ENCODE peak calls at places on chromosomes 1 and 21, in ten cellular contexts. V is DND-41; L is CD8-positive, alpha-beta memory T cell; B is left ventricle myocardium inferior; O is aorta; D is neural progenitor cell; W is mesendoderm; Z is mammary epithelial cell; E is thoracic aorta; P is ovary. M is an unnamed sample. For H3K36me3 and H3K4me1, the result is how much of the 10 kb centered on the place peaks cover.

GRCh38 chr1:234838182-234838581 is 228.2 kb upstream of the IRF2BP2 start:
- DNase-seq in O (no peak), Z (no peak), E (no peak), L (no peak), D (no peak), P (no peak), V (peak), W (no peak), B (no peak), M (no peak)

GRCh38 chr21:28633803-28634572 is 358.7 kb downstream of the LTN1 start:
- DNase-seq in V (no peak), L (no peak), P (peak), D (no peak), B (peak), O (peak), Z (peak), W (no peak), E (peak), M (no peak)

GRCh38 chr1:199041173-199041914 is 402.5 kb downstream of the PTPRC start:
- DNase-seq in D (no peak), L (no peak), O (no peak), V (peak), E (no peak), B (no peak), P (no peak), Z (no peak), W (peak), M (no peak)

GRCh38 chr1:227845519-227845918 is 30.0 kb downstream of the PRSS38 start:
- DNase-seq in O (no peak), E (no peak), L (no peak), P (no peak), Z (no peak), B (no peak), V (no peak), W (no peak), D (no peak), M (no peak)

GRCh38 chr1:106621853-106622252 is 434.6 kb upstream of the PRMT6 start:
- DNase-seq in V (no peak), W (no peak), B (no peak), Z (no peak), E (no peak), P (no peak), O (no peak), D (no peak), L (no peak), M (no peak)

GRCh38 chr1:238647877-238648276 is 738.5 kb upstream of the CHRM3 start:
- DNase-seq in D (peak), W (peak), B (no peak), O (no peak), Z (peak), V (no peak), E (no peak), L (no peak), P (no peak), M (no peak)

GRCh38 chr1:149899460-149900284 is at the start of gene BOLA1:
- DNase-seq in W (peak), P (peak), B (peak), L (peak), Z (peak), O (peak), V (peak), E (peak), D (peak), M (peak)

GRCh38 chr1:33893147-33893830 is 29.4 kb downstream of the HMGB4 start:
- DNase-seq in D (peak), O (no peak), W (peak), P (no peak), E (no peak), V (no peak), L (no peak), Z (no peak), B (no peak), M (no peak)

GRCh38 chr1:200912737-200913407 is 18.2 kb downstream of the INAVA start:
- DNase-seq in D (no peak), P (no peak), B (no peak), V (no peak), Z (peak), O (no peak), E (no peak), W (no peak), L (no peak), M (no peak)

GRCh38 chr1:67889940-67890567 is 56.8 kb upstream of the GNG12 start:
- DNase-seq in E (no peak), W (peak), P (no peak), L (no peak), V (no peak), Z (peak), D (no peak), O (no peak), B (no peak), M (no peak)

GRCh38 chr1:146036990-146037646 is 15.6 kb upstream of the HJV start:
- DNase-seq in P (peak), E (peak), V (peak), O (peak), L (peak), B (peak), D (peak), Z (peak), W (peak), M (peak)

GRCh38 chr1:153519242-153519641 is 16.5 kb downstream of the S100A6 start:
- DNase-seq in D (no peak), B (no peak), Z (no peak), W (no peak), L (no peak), E (no peak), P (no peak), V (no peak), O (no peak), M (no peak)

GRCh38 chr1:162541619-162542141 is 19.8 kb upstream of the UAP1 start:
- DNase-seq in E (peak), W (no peak), Z (peak), V (no peak), B (peak), L (no peak), O (no peak), D (no peak), P (peak), M (no peak)

GRCh38 chr1:1059494-1060280 is 14.4 kb downstream of the RNF223 start:
- DNase-seq in E (peak), L (peak), O (peak), V (peak), W (peak), P (peak), B (peak), Z (peak), D (peak), M (peak)

GRCh38 chr1:156601892-156602291 is 613 bp upstream of the GPATCH4 start:
- DNase-seq in L (no peak), Z (no peak), D (no peak), O (peak), B (no peak), E (no peak), P (no peak), W (no peak), V (no peak), M (peak)

GRCh38 chr1:44652445-44653106 is 21.7 kb downstream of the TMEM53 start:
- DNase-seq in Z (peak), P (peak), O (peak), W (peak), L (peak), E (no peak), V (peak), B (peak), D (peak), M (peak)

GRCh38 chr1:7432102-7432895 is 338.8 kb upstream of the VAMP3 start:
- DNase-seq in E (no peak), L (peak), P (no peak), D (peak), W (no peak), Z (no peak), B (no peak), O (no peak), V (no peak), M (no peak)

GRCh38 chr1:81511281-81511680 is 289.5 kb upstream of the ADGRL2 start:
- DNase-seq in O (no peak), P (no peak), V (no peak), L (no peak), W (no peak), E (no peak), D (no peak), B (no peak), Z (no peak), M (no peak)

GRCh38 chr1:147611587-147611986 is 58.7 kb downstream of the ACP6 start:
- DNase-seq in B (no peak), W (peak), D (peak), Z (no peak), O (no peak), V (no peak), P (no peak), E (no peak), L (no peak), M (no peak)

GRCh38 chr1:89261926-89262540 is 10.6 kb downstream of the GBP5 start:
- DNase-seq in W (peak), Z (no peak), B (peak), E (no peak), V (peak), O (no peak), L (no peak), D (peak), P (peak), M (no peak)

GRCh38 chr1:34266127-34266951 is 89.6 kb downstream of the C1orf94 start:
- DNase-seq in P (no peak), W (peak), V (no peak), O (no peak), D (peak), Z (no peak), E (no peak), L (no peak), B (no peak), M (no peak)

GRCh38 chr1:66696771-66697170 is 55.5 kb upstream of the DYNLT5 start:
- DNase-seq in P (no peak), L (no peak), O (no peak), Z (no peak), V (no peak), B (no peak), E (no peak), D (no peak), W (no peak), M (no peak)

GRCh38 chr21:18275740-18276139 is 31.1 kb downstream of the CHODL start:
- DNase-seq in O (no peak), V (no peak), B (no peak), W (no peak), Z (no peak), P (no peak), L (no peak), D (no peak), E (no peak), M (no peak)

GRCh38 chr1:204971700-204972336 is 71.2 kb upstream of the CNTN2 start:
- DNase-seq in O (no peak), B (no peak), L (no peak), D (no peak), W (peak), V (no peak), P (no peak), E (no peak), Z (peak), M (no peak)

GRCh38 chr1:234977891-234978396 is 150.7 kb downstream of the TOMM20 start:
- DNase-seq in V (peak), P (no peak), O (peak), D (no peak), W (no peak), E (no peak), L (no peak), Z (no peak), B (no peak), M (no peak)

GRCh38 chr1:116537439-116537838 is 33.4 kb downstream of the CD58 start:
- DNase-seq in Z (peak), E (no peak), B (no peak), W (peak), P (no peak), L (no peak), V (no peak), O (no peak), D (no peak), M (no peak)

GRCh38 chr1:52662645-52663313 is 29.8 kb downstream of the SHISAL2A start:
- DNase-seq in D (peak), L (no peak), O (no peak), P (no peak), E (no peak), Z (peak), W (peak), B (no peak), V (no peak), M (no peak)

GRCh38 chr1:176826265-176826664 is 338.2 kb downstream of the ASTN1 start:
- DNase-seq in P (no peak), V (no peak), E (no peak), D (no peak), Z (no peak), O (no peak), L (no peak), B (no peak), W (no peak), M (no peak)

GRCh38 chr1:235304549-235305451 is 23.2 kb downstream of the ARID4B start:
- DNase-seq in P (no peak), Z (no peak), B (no peak), O (no peak), V (no peak), L (no peak), E (no peak), W (peak), D (no peak), M (no peak)

GRCh38 chr1:229191066-229191674 is 79.7 kb upstream of the RAB4A start:
- DNase-seq in B (no peak), W (peak), P (no peak), V (no peak), O (no peak), L (no peak), D (no peak), E (no peak), Z (peak), M (no peak)

GRCh38 chr21:26732442-26733221 is 112.6 kb downstream of the ADAMTS1 start:
- DNase-seq in P (peak), B (no peak), Z (peak), W (peak), L (no peak), D (peak), O (peak), E (no peak), V (peak), M (peak)

GRCh38 chr1:86352096-86352495 is 44.0 kb downstream of the ODF2L start:
- DNase-seq in B (no peak), Z (peak), W (no peak), P (no peak), L (no peak), O (no peak), V (no peak), D (no peak), E (no peak), M (no peak)

GRCh38 chr1:17198476-17199258 is 6.3 kb upstream of the PADI1 start:
- DNase-seq in O (peak), L (no peak), D (no peak), V (no peak), E (no peak), W (no peak), P (no peak), B (no peak), Z (no peak), M (peak)

GRCh38 chr1:23601968-23602876 is 42.9 kb upstream of the ID3 start:
- DNase-seq in P (no peak), L (no peak), W (no peak), Z (no peak), B (no peak), O (no peak), V (peak), D (no peak), E (no peak), M (no peak)

GRCh38 chr1:24995661-24996060 is 65.6 kb upstream of the RUNX3 start:
- DNase-seq in O (peak), P (no peak), Z (no peak), W (no peak), L (no peak), E (no peak), V (no peak), D (no peak), B (no peak), M (no peak)

GRCh38 chr1:1349256-1350012 is at the start of gene DVL1:
- DNase-seq in D (peak), E (no peak), Z (peak), O (peak), W (peak), V (peak), B (peak), P (peak), L (peak), M (peak)

GRCh38 chr1:208036177-208036808 is 125.4 kb upstream of the CD34 start:
- DNase-seq in E (no peak), V (no peak), L (no peak), O (no peak), D (no peak), W (peak), P (no peak), Z (no peak), B (no peak), M (no peak)

GRCh38 chr1:83515566-83516169 is 483.3 kb downstream of the TTLL7 start:
- DNase-seq in P (no peak), W (no peak), O (no peak), B (no peak), V (no peak), Z (no peak), L (no peak), E (no peak), D (no peak), M (no peak)

DNA sequence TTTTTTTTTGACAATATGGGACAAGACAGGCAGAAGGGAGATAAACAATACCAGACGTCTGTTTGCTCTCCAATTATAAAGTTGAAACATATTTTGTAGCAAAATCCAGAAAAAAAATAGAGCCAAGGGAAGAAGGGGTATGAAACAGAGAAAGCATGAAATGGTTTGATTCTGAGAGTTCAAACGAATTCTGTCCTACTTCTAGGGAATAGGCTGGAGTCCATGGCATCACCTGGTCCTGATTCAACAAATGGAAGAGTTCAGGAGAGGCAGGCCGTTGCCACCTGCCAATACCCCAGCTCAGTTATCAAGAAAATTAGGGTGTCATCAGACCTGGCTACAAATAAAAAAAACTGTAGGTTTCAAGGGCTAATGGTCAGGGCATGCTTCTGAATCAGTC is 71.8 kb downstream of the CLSTN1 start:
- DNase-seq in Z (no peak), D (no peak), E (no peak), W (no peak), B (no peak), P (no peak), O (no peak), L (no peak), V (no peak), M (no peak)
- H3K36me3 ChIP-seq in Z (under half), D (under half), E (under half), W (under half), B (half or more), P (under half), O (under half), L (under half), V (half or more), M (under half)

DNA sequence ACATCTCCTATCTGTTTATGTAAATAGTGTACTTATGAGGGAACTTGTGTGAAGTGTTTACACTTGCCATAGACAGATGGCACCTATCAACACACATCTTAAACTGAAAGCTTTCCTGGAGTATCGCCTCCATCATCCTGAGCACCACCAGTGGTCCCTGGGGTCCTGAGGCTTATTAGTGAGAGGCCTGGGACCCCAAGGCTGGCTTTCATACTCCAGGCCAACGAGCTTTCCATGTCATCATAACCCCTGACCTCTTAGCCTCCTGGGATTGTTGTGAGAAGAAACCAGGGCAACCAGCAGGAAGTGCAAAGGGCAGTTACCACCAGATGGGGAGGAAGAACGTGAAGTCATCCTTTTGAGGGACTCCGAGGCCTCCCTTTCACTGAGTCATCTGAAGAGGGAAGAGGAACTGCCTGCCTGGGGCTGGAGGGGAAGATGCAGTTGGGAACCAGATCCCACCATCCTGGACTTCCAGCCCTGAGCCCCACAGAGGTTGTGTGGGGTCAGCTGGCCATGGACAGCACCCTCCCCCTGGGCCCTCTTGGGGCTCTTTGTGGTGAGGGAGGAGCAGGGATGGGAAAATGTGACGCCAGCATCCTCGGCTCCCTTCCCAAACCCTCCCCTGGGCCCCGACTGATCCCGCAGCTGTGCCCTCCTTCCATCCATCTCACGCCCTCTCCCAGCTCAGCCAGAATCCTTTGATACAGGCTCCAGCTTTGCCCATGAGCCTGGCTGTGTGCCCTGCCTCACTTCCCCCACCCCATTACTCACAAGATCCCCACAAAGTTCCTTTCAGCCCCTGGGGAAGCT is 5.8 kb downstream of the INKA2 start:
- DNase-seq in E (no peak), V (no peak), D (no peak), Z (no peak), B (peak), O (peak), W (peak), L (no peak), P (peak), M (no peak)
- H3K4me1 ChIP-seq in E (under half), V (under half), D (half or more), Z (under half), B (half or more), O (under half), W (under half), L (under half), P (under half), M (under half)

GRCh38 chr1:203826175-203826574 is 30.8 kb downstream of the ZBED6 start:
- DNase-seq in P (no peak), W (no peak), O (no peak), L (no peak), B (no peak), E (no peak), D (no peak), Z (no peak), V (no peak), M (no peak)
- H3K36me3 ChIP-seq in P (under half), W (under half), O (under half), L (half or more), B (half or more), E (under half), D (under half), Z (under half), V (half or more), M (half or more)

GRCh38 chr21:42258885-42259407 is 40.0 kb downstream of the ABCG1 start:
- DNase-seq in Z (no peak), B (peak), L (no peak), D (no peak), V (no peak), W (no peak), O (no peak), P (no peak), E (no peak), M (no peak)
- H3K4me1 ChIP-seq in Z (under half), B (half or more), L (under half), D (under half), V (under half), W (under half), O (under half), P (under half), E (under half), M (under half)

GRCh38 chr1:11134352-11135266 is 34.9 kb upstream of the EXOSC10 start:
- DNase-seq in B (no peak), Z (peak), E (no peak), P (no peak), L (no peak), W (no peak), V (no peak), O (no peak), D (no peak), M (no peak)
- H3K36me3 ChIP-seq in B (half or more), Z (under half), E (half or more), P (under half), L (half or more), W (under half), V (half or more), O (under half), D (under half), M (half or more)

DNA sequence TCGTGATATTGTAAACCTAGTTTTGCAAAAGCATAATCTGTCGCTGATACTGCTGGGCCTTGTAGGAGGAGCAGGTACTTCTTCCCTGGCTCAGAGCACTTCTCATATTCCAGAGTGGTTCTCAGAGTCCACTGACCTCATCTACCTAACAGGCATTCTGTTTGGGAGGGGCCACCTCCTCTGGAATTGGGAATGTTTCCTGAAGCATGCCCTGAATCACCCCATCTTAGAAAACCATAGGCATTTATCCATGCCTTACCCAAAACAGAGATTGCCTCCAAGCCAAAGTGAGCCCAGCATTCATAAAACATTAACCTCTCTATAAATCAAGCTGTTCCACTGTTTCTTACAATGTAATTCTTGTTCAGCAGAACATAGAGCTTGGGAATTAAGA is 35.1 kb downstream of the SLC44A3 start:
- DNase-seq in B (no peak), Z (no peak), D (no peak), W (peak), E (no peak), V (no peak), P (no peak), L (no peak), O (no peak), M (no peak)
- H3K4me1 ChIP-seq in B (under half), Z (under half), D (under half), W (under half), E (under half), V (under half), P (under half), L (under half), O (under half), M (under half)

GRCh38 chr21:34082769-34083168 is 9.4 kb downstream of the MRPS6 start:
- DNase-seq in L (no peak), V (no peak), B (no peak), W (no peak), P (no peak), E (no peak), D (no peak), O (no peak), Z (no peak), M (no peak)
- H3K36me3 ChIP-seq in L (under half), V (half or more), B (under half), W (under half), P (under half), E (under half), D (under half), O (under half), Z (under half), M (under half)

M was measured in upper lobe of right lung.